ENCODE peak calls at places on chromosomes 6 and 20, in seven cellular contexts. X, S, W, H, F, P and R are unnamed samples.

GRCh38 chr20:43953919-43954617 is 39.4 kb downstream of the TOX2 start:
- DNase-seq in P (no peak), S (no peak), X (no peak), H (no peak), F (peak), W (no peak), R (no peak)

GRCh38 chr6:166999845-167000253 is 652 bp downstream of the CEP43 start:
- DNase-seq in X (no peak), S (no peak), W (no peak), H (no peak), F (peak), P (peak), R (peak)

GRCh38 chr6:19719691-19720127 is 117.5 kb upstream of the ID4 start:
- DNase-seq in X (peak), H (peak), F (peak), S (peak), W (no peak), P (peak), R (no peak)

GRCh38 chr6:141580988-141581387 is 551.7 kb upstream of the GJE1 start:
- DNase-seq in F (peak), X (no peak), H (peak), S (no peak), W (no peak), P (peak), R (no peak)

GRCh38 chr6:118509009-118509617 is 39.0 kb upstream of the PLN start:
- DNase-seq in H (no peak), S (peak), P (peak), X (peak), F (peak), W (peak), R (no peak)

GRCh38 chr6:3229566-3230274 is 2.3 kb upstream of the TUBB2B start:
- DNase-seq in W (no peak), P (peak), H (no peak), S (peak), F (peak), X (peak), R (no peak)

GRCh38 chr20:48957053-48957481 is 35.6 kb downstream of the ARFGEF2 start:
- DNase-seq in X (no peak), F (peak), S (no peak), W (no peak), H (no peak), P (no peak), R (no peak)

GRCh38 chr20:36717657-36718056 is 28.2 kb downstream of the NDRG3 start:
- DNase-seq in X (no peak), F (peak), W (no peak), P (no peak), S (peak), H (no peak), R (no peak)

DNA sequence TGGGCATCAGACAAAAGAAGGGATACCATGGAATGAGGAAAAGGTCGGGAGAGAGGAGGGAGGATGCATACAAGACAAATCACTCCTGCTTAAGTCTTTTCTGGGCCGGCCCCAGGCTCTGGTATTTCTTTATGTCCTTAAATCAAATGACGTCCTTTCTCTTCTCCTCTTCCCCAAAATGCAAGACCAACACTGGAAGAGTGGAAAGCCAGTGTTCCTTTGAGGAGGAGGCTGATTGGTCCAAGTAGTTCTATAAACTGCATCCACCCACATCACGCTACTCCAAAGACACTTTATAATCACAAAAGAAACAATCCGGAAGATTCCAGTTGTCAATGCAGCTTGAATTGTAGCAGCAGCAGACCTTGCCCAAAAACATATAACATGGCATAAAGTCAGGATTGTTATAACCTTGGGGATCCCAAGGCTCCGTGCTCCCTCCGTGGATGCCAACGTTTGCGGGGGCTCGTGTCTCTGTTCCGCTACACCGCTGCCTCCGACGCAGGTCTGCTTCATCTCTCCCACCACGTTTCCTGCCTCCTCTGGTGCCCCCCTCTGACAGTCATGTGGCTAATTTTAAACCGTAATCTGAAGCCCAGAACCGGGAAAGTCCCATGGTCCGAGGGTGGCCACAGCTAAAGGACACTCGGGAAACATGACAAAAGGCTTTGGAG is 47.1 kb downstream of the MCUR1 start:
- DNase-seq in H (no peak), S (peak), W (no peak), F (peak), P (peak), X (peak), R (peak)
- H3K4me3 ChIP-seq in H (no peak), S (no peak), W (no peak), F (no peak), P (peak), X (no peak), R (no peak)

GRCh38 chr6:30060634-30060981 is 457 bp upstream of the POLR1H start:
- DNase-seq in W (no peak), H (peak), F (peak), P (peak), X (no peak), S (peak), R (peak)

GRCh38 chr6:30061766-30062458 is 847 bp downstream of the POLR1H start:
- DNase-seq in H (peak), S (no peak), W (no peak), F (peak), X (peak), P (peak), R (peak)

GRCh38 chr6:30063315-30063714 is 2.2 kb downstream of the POLR1H start:
- DNase-seq in P (no peak), X (no peak), H (no peak), W (no peak), S (no peak), F (no peak), R (no peak)

GRCh38 chr6:30060982-30061765 is at the start of gene POLR1H:
- DNase-seq in P (peak), F (peak), X (peak), S (peak), H (peak), W (peak), R (peak)

DNA sequence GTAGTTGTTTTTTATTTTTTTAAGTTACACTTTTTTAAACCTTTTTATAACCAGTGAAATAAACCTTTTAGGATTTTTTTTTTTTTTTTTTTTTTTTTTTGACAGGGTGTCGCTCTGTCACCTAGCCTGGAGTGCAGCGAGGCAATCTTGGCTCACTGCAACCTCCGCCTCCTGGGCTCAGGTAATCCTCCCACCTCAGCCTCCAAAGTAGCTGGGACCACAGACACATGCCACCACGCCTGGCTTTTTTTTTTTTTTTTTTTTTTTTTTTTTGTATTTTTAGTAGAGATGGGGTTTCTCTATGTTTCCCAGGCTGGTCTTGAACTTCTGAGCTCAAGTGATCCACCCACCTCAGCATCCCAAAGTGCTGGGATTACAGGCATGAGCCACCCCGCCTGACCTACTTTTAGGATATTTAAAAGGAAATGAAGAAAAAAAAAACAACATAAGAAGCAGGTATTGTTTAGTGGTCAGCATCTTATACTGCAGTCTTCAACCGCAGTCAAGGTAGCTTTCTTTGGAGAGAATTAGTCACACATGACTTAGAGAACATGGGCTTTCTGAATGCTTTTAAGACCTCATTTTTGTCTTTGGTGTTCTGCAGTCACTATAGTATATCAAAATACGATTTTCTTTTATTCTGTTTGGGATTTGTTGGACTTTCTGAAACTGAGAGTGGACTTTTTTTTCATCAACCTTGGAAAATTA is 1.6 kb downstream of the POLR1H start:
- DNase-seq in H (no peak), W (no peak), S (no peak), X (no peak), F (no peak), P (no peak), R (no peak)
- H3K9ac ChIP-seq in H (no peak), W (no peak), S (no peak), X (peak), F (no peak), P (no peak), R (no peak)

GRCh38 chr6:137870744-137871247 is 3.7 kb downstream of the TNFAIP3 start:
- DNase-seq in F (no peak), P (no peak), S (peak), X (no peak), W (no peak), H (peak), R (no peak)
- H3K27ac ChIP-seq in F (no peak), P (peak), S (peak), X (no peak), W (no peak), H (peak), R (peak)

GRCh38 chr6:32603888-32604287 is 14.2 kb upstream of the HLA-DRB1 start:
- DNase-seq in P (no peak), W (no peak), X (no peak), F (no peak), H (no peak), S (no peak), R (no peak)

GRCh38 chr6:32607263-32607987 is 17.8 kb upstream of the HLA-DRB1 start:
- DNase-seq in W (no peak), P (no peak), S (no peak), X (no peak), F (no peak), H (no peak), R (no peak)

GRCh38 chr6:32602403-32602802 is 12.8 kb upstream of the HLA-DRB1 start:
- DNase-seq in S (no peak), W (no peak), H (no peak), P (no peak), F (no peak), X (no peak), R (no peak)

GRCh38 chr6:32607988-32608298 is 18.3 kb upstream of the HLA-DRB1 start:
- DNase-seq in F (no peak), P (no peak), H (no peak), S (no peak), X (no peak), W (no peak), R (no peak)

DNA sequence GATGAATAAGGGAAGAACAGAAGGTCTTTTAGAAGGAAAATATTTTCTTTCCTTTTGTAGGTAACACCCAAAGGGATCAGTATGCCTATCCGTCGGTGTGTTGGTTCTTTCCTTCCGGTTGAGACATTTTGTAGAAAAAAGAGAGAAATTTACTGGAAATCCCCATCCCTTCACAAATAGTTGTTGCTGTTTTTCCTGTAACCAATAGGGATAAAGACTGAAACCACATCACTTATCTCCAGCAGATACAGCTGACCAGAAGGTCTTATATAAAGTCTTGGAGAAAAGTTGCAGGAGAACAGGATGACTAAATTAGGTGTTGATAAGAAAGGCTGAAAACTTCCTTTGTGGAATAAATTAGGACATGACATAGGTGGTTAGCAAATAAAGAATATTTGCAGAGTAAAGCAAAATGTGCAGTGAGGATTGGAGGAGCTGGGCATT is 14.8 kb upstream of the HLA-DRB1 start:
- DNase-seq in X (no peak), S (no peak), W (no peak), H (peak), P (no peak), F (no peak), R (no peak)
- H3K4me3 ChIP-seq in X (no peak), S (no peak), W (no peak), H (no peak), P (no peak), F (no peak), R (no peak)

GRCh38 chr6:157224178-157224956 is 99.0 kb downstream of the TMEM242 start:
- DNase-seq in X (no peak), S (no peak), W (no peak), F (no peak), P (no peak), H (no peak), R (no peak)

GRCh38 chr6:157224957-157225574 is 98.3 kb downstream of the TMEM242 start:
- DNase-seq in F (no peak), H (no peak), W (no peak), S (no peak), X (peak), P (no peak), R (no peak)

GRCh38 chr6:157226761-157227160 is 96.6 kb downstream of the TMEM242 start:
- DNase-seq in X (no peak), S (no peak), P (peak), H (no peak), F (no peak), W (no peak), R (no peak)

GRCh38 chr6:157226026-157226639 is 97.2 kb downstream of the TMEM242 start:
- DNase-seq in W (no peak), F (no peak), X (no peak), P (peak), S (no peak), H (no peak), R (no peak)

GRCh38 chr6:157225575-157225995 is 97.7 kb downstream of the TMEM242 start:
- DNase-seq in S (no peak), H (no peak), F (no peak), P (no peak), X (no peak), W (no peak), R (no peak)
- H3K9ac ChIP-seq in S (no peak), H (no peak), F (no peak), P (no peak), X (no peak), W (no peak), R (no peak)